ENCODE peak calls at places on chromosome 2, in six cellular contexts. Q is PC-3, F is heart right ventricle, I is K562, U is tibial artery, M is ovary. W is an unnamed sample. For H3K36me3 and H3K4me1, the result is how much of the 10 kb centered on the place peaks cover.

GRCh38 chr2:70089220-70089945 is 2.1 kb downstream of the PCBP1 start:
- DNase-seq in F (no peak), Q (peak), I (peak), M (peak), U (no peak), W (peak)

GRCh38 chr2:233764761-233765160 is 4.7 kb downstream of the UGT1A1 start:
- DNase-seq in U (no peak), F (no peak), I (no peak), Q (peak), M (no peak), W (no peak)

GRCh38 chr2:152961376-152961775 is 243.0 kb downstream of the ARL6IP6 start:
- DNase-seq in M (no peak), U (no peak), I (no peak), F (no peak), Q (no peak), W (no peak)

GRCh38 chr2:129016972-129017371 is 698.3 kb upstream of the HS6ST1 start:
- DNase-seq in Q (no peak), F (no peak), I (no peak), M (no peak), U (no peak), W (no peak)

GRCh38 chr2:8685697-8686358 is 4.0 kb downstream of the ID2 start:
- DNase-seq in I (peak), M (peak), Q (peak), F (peak), U (peak), W (peak)

GRCh38 chr2:62307469-62308389 is 111.8 kb downstream of the B3GNT2 start:
- DNase-seq in U (no peak), I (no peak), M (no peak), F (no peak), Q (peak), W (no peak)

GRCh38 chr2:238122287-238123217 is 15.9 kb upstream of the KLHL30 start:
- DNase-seq in M (no peak), U (no peak), I (no peak), Q (no peak), F (peak), W (no peak)

GRCh38 chr2:191625016-191625415 is 52.9 kb upstream of the NABP1 start:
- DNase-seq in U (no peak), M (no peak), I (no peak), F (no peak), Q (no peak), W (no peak)

GRCh38 chr2:209473930-209474419 is 50.1 kb downstream of the MAP2 start:
- DNase-seq in I (no peak), Q (peak), F (no peak), U (no peak), M (no peak), W (no peak)

GRCh38 chr2:151363709-151364108 is 6.3 kb downstream of the TNFAIP6 start:
- DNase-seq in U (peak), I (no peak), F (no peak), M (no peak), Q (no peak), W (peak)

GRCh38 chr2:206531996-206532543 is 88.7 kb downstream of the ADAM23 start:
- DNase-seq in I (no peak), M (no peak), F (peak), U (no peak), Q (no peak), W (no peak)

GRCh38 chr2:190891370-190891769 is 10.7 kb downstream of the GLS start:
- DNase-seq in U (no peak), Q (no peak), M (no peak), F (no peak), I (no peak), W (no peak)

GRCh38 chr2:120546077-120546864 is 189.4 kb upstream of the GLI2 start:
- DNase-seq in M (no peak), F (no peak), U (peak), I (peak), Q (no peak), W (peak)

GRCh38 chr2:65464604-65465003 is 32.2 kb upstream of the SPRED2 start:
- DNase-seq in U (no peak), Q (no peak), M (no peak), F (no peak), I (no peak), W (no peak)

GRCh38 chr2:171166328-171166983 is 5.8 kb upstream of the TLK1 start:
- DNase-seq in F (no peak), Q (no peak), M (no peak), I (no peak), U (no peak), W (no peak)

GRCh38 chr2:174682578-174683391 is 81.5 kb downstream of the CHRNA1 start:
- DNase-seq in Q (no peak), U (peak), F (peak), I (no peak), M (peak), W (peak)

GRCh38 chr2:27347641-27348040 is 8.9 kb downstream of the GTF3C2 start:
- DNase-seq in I (no peak), M (no peak), U (no peak), Q (no peak), F (no peak), W (no peak)

GRCh38 chr2:120675460-120676130 is 60.1 kb upstream of the GLI2 start:
- DNase-seq in F (peak), U (peak), I (peak), Q (peak), M (peak), W (peak)

GRCh38 chr2:121088251-121089004 is 196.6 kb downstream of the TFCP2L1 start:
- DNase-seq in I (no peak), U (no peak), Q (no peak), M (peak), F (peak), W (no peak)

GRCh38 chr2:43276962-43277383 is 50.6 kb upstream of the ZFP36L2 start:
- DNase-seq in Q (peak), F (no peak), U (peak), I (no peak), M (peak), W (no peak)

GRCh38 chr2:135258193-135258592 is 206.1 kb downstream of the RAB3GAP1 start:
- DNase-seq in M (no peak), F (no peak), Q (peak), U (no peak), I (no peak), W (no peak)

GRCh38 chr2:6648656-6649247 is 217.0 kb downstream of the CMPK2 start:
- DNase-seq in F (no peak), I (no peak), U (no peak), M (no peak), Q (no peak), W (no peak)

GRCh38 chr2:232292395-232293154 is 86.0 kb upstream of the ALPP start:
- DNase-seq in Q (peak), U (peak), M (no peak), F (peak), I (peak), W (peak)

GRCh38 chr2:162029287-162029901 is 44.6 kb downstream of the DPP4 start:
- DNase-seq in F (peak), I (no peak), U (no peak), M (no peak), Q (peak), W (no peak)

GRCh38 chr2:201440182-201440581 is 11.1 kb downstream of the TRAK2 start:
- DNase-seq in U (no peak), F (no peak), M (no peak), I (peak), Q (peak), W (no peak)

GRCh38 chr2:73908689-73909652 is 16.2 kb downstream of the ACTG2 start:
- DNase-seq in I (no peak), F (no peak), Q (no peak), U (no peak), M (no peak), W (no peak)

GRCh38 chr2:199484927-199485326 is 27.2 kb upstream of the SATB2 start:
- DNase-seq in I (no peak), Q (peak), F (no peak), U (no peak), M (no peak), W (no peak)

GRCh38 chr2:64000630-64001381 is 18.4 kb downstream of the VPS54 start:
- DNase-seq in F (no peak), I (no peak), U (no peak), M (no peak), Q (no peak), W (no peak)

GRCh38 chr2:39379643-39380524 is 57.2 kb downstream of the MAP4K3 start:
- DNase-seq in F (no peak), Q (peak), I (peak), M (no peak), U (no peak), W (peak)

GRCh38 chr2:221569342-221570278 is 2.5 kb downstream of the EPHA4 start:
- DNase-seq in U (no peak), M (no peak), F (no peak), Q (no peak), I (no peak), W (peak)

DNA sequence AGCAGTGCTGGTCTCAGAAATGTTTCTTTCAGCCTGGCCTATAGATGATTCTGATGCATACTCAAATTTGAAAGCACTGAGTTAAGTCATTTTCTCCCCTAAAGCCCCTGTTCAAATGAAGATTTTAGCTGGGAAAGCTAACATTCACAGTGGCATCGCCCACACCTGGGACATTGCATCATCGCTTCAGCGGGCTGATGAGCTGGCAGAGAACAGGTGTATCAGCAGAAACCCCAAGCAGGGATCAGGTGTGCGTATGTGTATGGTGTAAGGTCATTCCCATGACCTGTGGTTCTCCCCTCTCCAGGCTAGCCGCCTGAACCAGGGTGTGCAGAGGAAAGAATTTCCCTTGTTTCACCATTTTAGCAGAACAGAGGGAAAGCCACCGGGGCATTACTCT is 56.3 kb downstream of the EPAS1 start:
- DNase-seq in F (no peak), Q (no peak), U (no peak), I (no peak), M (no peak), W (no peak)
- H3K36me3 ChIP-seq in F (under half), Q (under half), U (under half), I (under half), M (under half), W (under half)

GRCh38 chr2:10909996-10910341 is 1.8 kb upstream of the KCNF1 start:
- DNase-seq in F (no peak), M (no peak), Q (no peak), U (no peak), I (no peak), W (no peak)
- TF ChIP-seq CTCF in F (no peak), M (no peak), Q (peak), U (no peak), I (no peak), W (peak)

DNA sequence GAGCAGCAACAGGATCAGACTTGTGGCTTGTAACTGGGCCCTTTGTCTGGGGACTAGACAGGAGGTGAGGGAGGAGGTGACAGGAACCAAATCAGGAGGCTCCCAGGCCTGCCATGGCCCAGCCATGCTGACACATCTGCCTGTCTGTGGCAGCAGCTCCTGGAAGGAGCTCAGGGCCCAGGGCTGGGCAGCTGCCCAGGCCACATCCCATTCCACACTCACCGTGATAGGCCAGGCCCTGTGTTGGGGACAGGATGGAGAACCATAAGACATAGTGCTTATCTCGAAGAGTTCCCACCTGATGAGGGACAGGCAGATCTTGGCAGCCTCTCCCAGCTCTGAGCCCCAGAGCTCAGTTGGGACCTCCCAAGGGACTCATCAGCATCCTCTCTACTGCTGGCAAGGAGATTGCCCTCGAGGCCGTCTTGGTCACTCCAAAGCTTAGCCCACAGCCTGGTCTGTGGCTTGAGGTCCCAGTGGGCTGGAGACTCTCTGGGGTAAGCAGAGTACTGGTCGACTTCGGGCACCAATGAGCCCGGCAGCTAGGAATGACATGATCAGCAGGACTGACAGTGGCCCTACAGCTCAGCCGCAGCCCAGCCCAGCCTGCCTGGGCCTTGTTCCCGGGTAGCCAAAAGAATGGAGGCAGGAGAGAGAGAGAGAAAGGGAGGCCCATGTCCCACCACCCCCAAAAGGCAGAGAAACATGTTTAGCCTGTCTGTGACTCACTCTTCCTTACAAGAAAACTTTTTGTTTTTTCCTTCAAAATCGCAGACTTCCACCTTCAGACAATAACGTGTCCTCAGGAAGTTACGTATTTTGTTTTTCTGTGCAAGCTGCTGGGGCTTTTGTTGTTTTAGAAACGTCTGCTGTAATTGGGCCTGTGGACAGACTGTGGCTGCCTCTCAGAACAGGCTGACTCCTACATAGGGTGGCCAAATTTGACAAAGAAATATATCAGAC is 82.1 kb downstream of the HS1BP3 start:
- DNase-seq in M (no peak), F (peak), Q (peak), U (no peak), I (no peak), W (no peak)
- H3K4me1 ChIP-seq in M (under half), F (half or more), Q (under half), U (under half), I (under half), W (under half)

GRCh38 chr2:239137890-239138283 is 262.9 kb downstream of the HDAC4 start:
- DNase-seq in F (no peak), I (no peak), U (no peak), M (no peak), Q (no peak), W (no peak)

GRCh38 chr2:239137165-239137889 is 263.5 kb downstream of the HDAC4 start:
- DNase-seq in F (no peak), U (no peak), I (no peak), Q (no peak), M (peak), W (no peak)

GRCh38 chr2:239136203-239136602 is 264.6 kb downstream of the HDAC4 start:
- DNase-seq in Q (no peak), U (no peak), M (no peak), F (no peak), I (no peak), W (no peak)

GRCh38 chr2:239135531-239135930 is 265.3 kb downstream of the HDAC4 start:
- DNase-seq in I (no peak), Q (no peak), U (no peak), F (no peak), M (no peak), W (no peak)

GRCh38 chr2:239136762-239137161 is 264.1 kb downstream of the HDAC4 start:
- DNase-seq in F (no peak), M (no peak), I (no peak), Q (no peak), U (no peak), W (no peak)
- H3K36me3 ChIP-seq in F (under half), M (under half), I (under half), Q (under half), U (under half), W (under half)